ENCODE peak calls at places on chromosomes 13 and 19, in nine cellular contexts. One of them, this sample, is unnamed.

GRCh38 chr19:12093777-12094176 is 29.2 kb downstream of the ZNF844 start:
- DNase-seq in cardiac muscle cell: no peak
- DNase-seq in hepatocyte: no peak
- DNase-seq in breast epithelium: no peak
- DNase-seq in GM23338: no peak
- DNase-seq in dorsolateral prefrontal cortex: no peak
- DNase-seq in CD4-positive, CD25-positive, alpha-beta regulatory T cell: no peak
- DNase-seq in effector memory CD4-positive, alpha-beta T cell: no peak
- DNase-seq in pancreas: no peak
- DNase-seq in this sample: no peak

GRCh38 chr13:113125506-113126264 is 3.1 kb downstream of the F10 start:
- DNase-seq in cardiac muscle cell: no peak
- DNase-seq in hepatocyte: no peak
- DNase-seq in breast epithelium: peak; percentile 31
- DNase-seq in GM23338: no peak
- DNase-seq in dorsolateral prefrontal cortex: no peak
- DNase-seq in CD4-positive, CD25-positive, alpha-beta regulatory T cell: no peak
- DNase-seq in effector memory CD4-positive, alpha-beta T cell: no peak
- DNase-seq in pancreas: no peak
- DNase-seq in this sample: no peak

GRCh38 chr13:114122591-114123211 is 9.7 kb downstream of the RASA3 start:
- DNase-seq in cardiac muscle cell: no peak
- DNase-seq in hepatocyte: no peak
- DNase-seq in breast epithelium: no peak
- DNase-seq in GM23338: no peak
- DNase-seq in dorsolateral prefrontal cortex: no peak
- DNase-seq in CD4-positive, CD25-positive, alpha-beta regulatory T cell: no peak
- DNase-seq in effector memory CD4-positive, alpha-beta T cell: no peak
- DNase-seq in pancreas: no peak
- DNase-seq in this sample: no peak

GRCh38 chr13:70987043-70987442 is 878.8 kb upstream of the KLHL1 start:
- DNase-seq in cardiac muscle cell: no peak
- DNase-seq in hepatocyte: no peak
- DNase-seq in breast epithelium: no peak
- DNase-seq in GM23338: no peak
- DNase-seq in dorsolateral prefrontal cortex: no peak
- DNase-seq in CD4-positive, CD25-positive, alpha-beta regulatory T cell: no peak
- DNase-seq in effector memory CD4-positive, alpha-beta T cell: no peak
- DNase-seq in pancreas: no peak
- DNase-seq in this sample: no peak

GRCh38 chr19:40982594-40983101 is 8.4 kb upstream of the CYP2B6 start:
- DNase-seq in cardiac muscle cell: peak; percentile 24
- DNase-seq in hepatocyte: peak; percentile 41
- DNase-seq in breast epithelium: no peak
- DNase-seq in GM23338: peak; percentile 81
- DNase-seq in dorsolateral prefrontal cortex: peak; percentile 29
- DNase-seq in CD4-positive, CD25-positive, alpha-beta regulatory T cell: no peak
- DNase-seq in effector memory CD4-positive, alpha-beta T cell: no peak
- DNase-seq in pancreas: no peak
- DNase-seq in this sample: no peak

GRCh38 chr19:11168568-11168967 is 13.0 kb upstream of the SPC24 start:
- DNase-seq in cardiac muscle cell: peak; percentile 77
- DNase-seq in hepatocyte: no peak
- DNase-seq in breast epithelium: no peak
- DNase-seq in GM23338: no peak
- DNase-seq in dorsolateral prefrontal cortex: no peak
- DNase-seq in CD4-positive, CD25-positive, alpha-beta regulatory T cell: no peak
- DNase-seq in effector memory CD4-positive, alpha-beta T cell: no peak
- DNase-seq in pancreas: no peak
- DNase-seq in this sample: no peak

GRCh38 chr19:46372901-46373572 is 26.1 kb downstream of the PPP5C start:
- DNase-seq in cardiac muscle cell: peak; percentile 45
- DNase-seq in hepatocyte: no peak
- DNase-seq in breast epithelium: peak; percentile 52
- DNase-seq in GM23338: peak; percentile 74
- DNase-seq in dorsolateral prefrontal cortex: no peak
- DNase-seq in CD4-positive, CD25-positive, alpha-beta regulatory T cell: no peak
- DNase-seq in effector memory CD4-positive, alpha-beta T cell: no peak
- DNase-seq in pancreas: no peak
- DNase-seq in this sample: no peak

GRCh38 chr13:112926993-112927392 is 42.0 kb upstream of the MCF2L start:
- DNase-seq in cardiac muscle cell: no peak
- DNase-seq in hepatocyte: no peak
- DNase-seq in breast epithelium: no peak
- DNase-seq in GM23338: no peak
- DNase-seq in dorsolateral prefrontal cortex: no peak
- DNase-seq in CD4-positive, CD25-positive, alpha-beta regulatory T cell: no peak
- DNase-seq in effector memory CD4-positive, alpha-beta T cell: no peak
- DNase-seq in pancreas: no peak
- DNase-seq in this sample: no peak

GRCh38 chr13:111247552-111247951 is 72.9 kb upstream of the TEX29 start:
- DNase-seq in cardiac muscle cell: no peak
- DNase-seq in hepatocyte: no peak
- DNase-seq in breast epithelium: no peak
- DNase-seq in GM23338: no peak
- DNase-seq in dorsolateral prefrontal cortex: no peak
- DNase-seq in CD4-positive, CD25-positive, alpha-beta regulatory T cell: no peak
- DNase-seq in effector memory CD4-positive, alpha-beta T cell: no peak
- DNase-seq in pancreas: peak; percentile 67
- DNase-seq in this sample: no peak

GRCh38 chr19:47274891-47275865 is 493 bp downstream of the INAFM1 start:
- DNase-seq in cardiac muscle cell: peak; percentile 29
- DNase-seq in hepatocyte: no peak
- DNase-seq in breast epithelium: no peak
- DNase-seq in GM23338: peak; percentile 62
- DNase-seq in dorsolateral prefrontal cortex: no peak
- DNase-seq in CD4-positive, CD25-positive, alpha-beta regulatory T cell: no peak
- DNase-seq in effector memory CD4-positive, alpha-beta T cell: no peak
- DNase-seq in pancreas: peak; percentile 48
- DNase-seq in this sample: no peak

GRCh38 chr13:73220966-73221720 is 162.3 kb downstream of the KLF5 start:
- DNase-seq in cardiac muscle cell: no peak
- DNase-seq in hepatocyte: peak; percentile 73
- DNase-seq in breast epithelium: no peak
- DNase-seq in GM23338: no peak
- DNase-seq in dorsolateral prefrontal cortex: no peak
- DNase-seq in CD4-positive, CD25-positive, alpha-beta regulatory T cell: no peak
- DNase-seq in effector memory CD4-positive, alpha-beta T cell: no peak
- DNase-seq in pancreas: no peak
- DNase-seq in this sample: no peak

GRCh38 chr19:56079609-56080008 is 41.5 kb downstream of the ZNF787 start:
- DNase-seq in cardiac muscle cell: no peak
- DNase-seq in hepatocyte: no peak
- DNase-seq in breast epithelium: no peak
- DNase-seq in GM23338: no peak
- DNase-seq in dorsolateral prefrontal cortex: no peak
- DNase-seq in CD4-positive, CD25-positive, alpha-beta regulatory T cell: no peak
- DNase-seq in effector memory CD4-positive, alpha-beta T cell: no peak
- DNase-seq in pancreas: no peak
- DNase-seq in this sample: no peak

GRCh38 chr19:38596057-38596981 is 21.4 kb downstream of the MAP4K1 start:
- DNase-seq in cardiac muscle cell: peak; percentile 16
- DNase-seq in hepatocyte: peak; percentile 77
- DNase-seq in breast epithelium: no peak
- DNase-seq in GM23338: peak; percentile 98
- DNase-seq in dorsolateral prefrontal cortex: peak; percentile 34
- DNase-seq in CD4-positive, CD25-positive, alpha-beta regulatory T cell: peak; percentile 25
- DNase-seq in effector memory CD4-positive, alpha-beta T cell: no peak
- DNase-seq in pancreas: peak; percentile 70
- DNase-seq in this sample: no peak

DNA sequence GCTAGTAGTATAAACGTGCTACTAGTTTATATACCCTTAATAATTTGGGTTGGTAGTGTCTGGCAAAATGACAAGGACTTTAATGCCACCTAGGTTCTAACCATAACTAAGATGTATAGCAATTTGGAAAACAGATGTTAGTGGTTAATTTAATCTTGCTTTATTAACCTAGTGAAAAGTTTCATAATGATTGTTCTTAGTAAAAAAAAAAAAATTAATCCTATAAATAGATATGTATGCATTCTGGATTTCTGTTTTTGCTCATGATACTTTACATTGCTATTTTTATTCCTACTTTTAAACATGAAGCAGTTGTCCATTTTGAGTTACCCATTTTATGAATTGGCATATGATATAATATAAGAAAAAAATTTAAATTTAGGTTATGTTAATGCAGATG is 36.3 kb downstream of the DGKH start:
- DNase-seq in cardiac muscle cell: no peak
- DNase-seq in hepatocyte: no peak
- DNase-seq in breast epithelium: no peak
- DNase-seq in GM23338: no peak
- DNase-seq in dorsolateral prefrontal cortex: no peak
- DNase-seq in CD4-positive, CD25-positive, alpha-beta regulatory T cell: no peak
- DNase-seq in effector memory CD4-positive, alpha-beta T cell: no peak
- DNase-seq in pancreas: no peak
- DNase-seq in this sample: no peak
- H3K4me3 ChIP-seq in cardiac muscle cell: no peak overlapping the region
- H3K4me3 ChIP-seq in hepatocyte: no peak overlapping the region
- H3K4me3 ChIP-seq in breast epithelium: no peak overlapping the region
- H3K4me3 ChIP-seq in GM23338: no peak overlapping the region
- H3K4me3 ChIP-seq in dorsolateral prefrontal cortex: no peak overlapping the region
- H3K4me3 ChIP-seq in CD4-positive, CD25-positive, alpha-beta regulatory T cell: no peak overlapping the region
- H3K4me3 ChIP-seq in effector memory CD4-positive, alpha-beta T cell: no peak overlapping the region
- H3K4me3 ChIP-seq in pancreas: no peak overlapping the region
- H3K4me3 ChIP-seq in this sample: no peak overlapping the region

DNA sequence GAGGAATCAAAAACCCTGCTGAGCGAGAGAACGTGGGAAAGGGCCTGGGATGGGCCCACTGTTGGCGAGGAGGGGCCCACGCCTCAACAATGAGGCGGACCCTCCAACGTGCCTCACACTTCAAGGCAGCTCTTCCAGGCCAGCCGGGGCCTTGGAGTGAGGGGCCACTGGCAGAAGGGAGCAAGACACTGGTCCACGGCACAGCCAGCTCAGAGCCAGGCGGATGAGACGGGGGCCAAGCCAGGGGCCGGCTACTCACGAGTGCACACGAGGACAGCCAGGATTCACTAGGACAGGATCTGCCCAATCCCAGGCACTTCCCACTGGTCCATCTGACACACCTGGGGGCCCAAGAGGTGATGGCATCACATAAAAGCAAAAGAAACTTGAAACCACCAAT is 20.5 kb downstream of the ELL start:
- DNase-seq in cardiac muscle cell: no peak
- DNase-seq in hepatocyte: no peak
- DNase-seq in breast epithelium: no peak
- DNase-seq in GM23338: no peak
- DNase-seq in dorsolateral prefrontal cortex: no peak
- DNase-seq in CD4-positive, CD25-positive, alpha-beta regulatory T cell: no peak
- DNase-seq in effector memory CD4-positive, alpha-beta T cell: no peak
- DNase-seq in pancreas: no peak
- DNase-seq in this sample: no peak
- H3K27ac ChIP-seq in cardiac muscle cell: no peak overlapping the region
- H3K27ac ChIP-seq in hepatocyte: no peak overlapping the region
- H3K27ac ChIP-seq in breast epithelium: peak overlapping the region; percentile 65
- H3K27ac ChIP-seq in GM23338: no peak overlapping the region
- H3K27ac ChIP-seq in dorsolateral prefrontal cortex: peak overlapping the region; percentile 54
- H3K27ac ChIP-seq in CD4-positive, CD25-positive, alpha-beta regulatory T cell: no peak overlapping the region
- H3K27ac ChIP-seq in effector memory CD4-positive, alpha-beta T cell: no peak overlapping the region
- H3K27ac ChIP-seq in pancreas: no peak overlapping the region
- H3K27ac ChIP-seq in this sample: no peak overlapping the region

GRCh38 chr19:7871280-7871529 is 3.0 kb downstream of the PRR36 start:
- DNase-seq in cardiac muscle cell: no peak
- DNase-seq in hepatocyte: no peak
- DNase-seq in breast epithelium: no peak
- DNase-seq in GM23338: peak; percentile 88
- DNase-seq in dorsolateral prefrontal cortex: no peak
- DNase-seq in CD4-positive, CD25-positive, alpha-beta regulatory T cell: no peak
- DNase-seq in effector memory CD4-positive, alpha-beta T cell: no peak
- DNase-seq in pancreas: no peak
- DNase-seq in this sample: no peak
- H3K4me3 ChIP-seq in cardiac muscle cell: no peak overlapping the region
- H3K4me3 ChIP-seq in hepatocyte: no peak overlapping the region
- H3K4me3 ChIP-seq in breast epithelium: peak overlapping the region; percentile 36
- H3K4me3 ChIP-seq in GM23338: peak overlapping the region; percentile 13
- H3K4me3 ChIP-seq in dorsolateral prefrontal cortex: no peak overlapping the region
- H3K4me3 ChIP-seq in CD4-positive, CD25-positive, alpha-beta regulatory T cell: no peak overlapping the region
- H3K4me3 ChIP-seq in effector memory CD4-positive, alpha-beta T cell: no peak overlapping the region
- H3K4me3 ChIP-seq in pancreas: no peak overlapping the region
- H3K4me3 ChIP-seq in this sample: no peak overlapping the region

GRCh38 chr19:48395170-48395455 is 1.6 kb downstream of the GRIN2D start:
- DNase-seq in cardiac muscle cell: no peak
- DNase-seq in hepatocyte: no peak
- DNase-seq in breast epithelium: no peak
- DNase-seq in GM23338: peak; percentile 68
- DNase-seq in dorsolateral prefrontal cortex: no peak
- DNase-seq in CD4-positive, CD25-positive, alpha-beta regulatory T cell: no peak
- DNase-seq in effector memory CD4-positive, alpha-beta T cell: no peak
- DNase-seq in pancreas: no peak
- DNase-seq in this sample: no peak

GRCh38 chr19:48393559-48394330 is at the start of gene GRIN2D:
- DNase-seq in cardiac muscle cell: peak; percentile 47
- DNase-seq in hepatocyte: peak; percentile 64
- DNase-seq in breast epithelium: no peak
- DNase-seq in GM23338: peak; percentile 65
- DNase-seq in dorsolateral prefrontal cortex: no peak
- DNase-seq in CD4-positive, CD25-positive, alpha-beta regulatory T cell: no peak
- DNase-seq in effector memory CD4-positive, alpha-beta T cell: no peak
- DNase-seq in pancreas: no peak
- DNase-seq in this sample: peak; percentile 19

GRCh38 chr19:48391100-48392005 is at the start of gene KDELR1:
- DNase-seq in cardiac muscle cell: peak; percentile 78
- DNase-seq in hepatocyte: peak; percentile 93
- DNase-seq in breast epithelium: peak; percentile 78
- DNase-seq in GM23338: peak; percentile 76
- DNase-seq in dorsolateral prefrontal cortex: peak; percentile 78
- DNase-seq in CD4-positive, CD25-positive, alpha-beta regulatory T cell: peak; percentile 68
- DNase-seq in effector memory CD4-positive, alpha-beta T cell: peak; percentile 57
- DNase-seq in pancreas: peak; percentile 71
- DNase-seq in this sample: peak; percentile 79

GRCh38 chr19:48394331-48395169 is 1.1 kb downstream of the GRIN2D start:
- DNase-seq in cardiac muscle cell: no peak
- DNase-seq in hepatocyte: no peak
- DNase-seq in breast epithelium: no peak
- DNase-seq in GM23338: peak; percentile 50
- DNase-seq in dorsolateral prefrontal cortex: no peak
- DNase-seq in CD4-positive, CD25-positive, alpha-beta regulatory T cell: no peak
- DNase-seq in effector memory CD4-positive, alpha-beta T cell: no peak
- DNase-seq in pancreas: no peak
- DNase-seq in this sample: no peak

DNA sequence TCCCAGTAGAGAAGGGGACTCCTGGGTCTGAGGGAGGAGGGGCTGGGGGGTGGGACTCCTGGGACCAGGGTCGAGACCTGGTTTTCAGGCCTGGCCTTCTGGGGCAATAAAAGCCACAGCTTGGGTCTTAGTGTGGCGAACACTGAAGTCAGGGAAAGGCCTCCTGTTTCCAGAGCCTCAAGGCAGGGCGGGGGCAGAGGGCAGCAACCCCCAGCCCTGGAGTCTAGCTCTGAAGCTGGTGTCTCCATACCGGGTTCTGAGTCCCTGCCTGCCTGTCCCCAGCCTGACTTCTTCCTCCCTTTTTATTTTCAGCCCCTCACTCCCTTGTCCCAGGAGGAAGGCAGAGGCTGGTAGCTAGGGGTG is 291 bp upstream of the GRIN2D start:
- DNase-seq in cardiac muscle cell: no peak
- DNase-seq in hepatocyte: no peak
- DNase-seq in breast epithelium: no peak
- DNase-seq in GM23338: peak; percentile 42
- DNase-seq in dorsolateral prefrontal cortex: no peak
- DNase-seq in CD4-positive, CD25-positive, alpha-beta regulatory T cell: no peak
- DNase-seq in effector memory CD4-positive, alpha-beta T cell: no peak
- DNase-seq in pancreas: no peak
- DNase-seq in this sample: no peak
- H3K27ac ChIP-seq in cardiac muscle cell: no peak overlapping the region
- H3K27ac ChIP-seq in hepatocyte: no peak overlapping the region
- H3K27ac ChIP-seq in breast epithelium: peak overlapping the region; percentile 1
- H3K27ac ChIP-seq in GM23338: no peak overlapping the region
- H3K27ac ChIP-seq in dorsolateral prefrontal cortex: peak overlapping the region; percentile 39
- H3K27ac ChIP-seq in CD4-positive, CD25-positive, alpha-beta regulatory T cell: no peak overlapping the region
- H3K27ac ChIP-seq in effector memory CD4-positive, alpha-beta T cell: no peak overlapping the region
- H3K27ac ChIP-seq in pancreas: no peak overlapping the region
- H3K27ac ChIP-seq in this sample: no peak overlapping the region

GRCh38 chr19:29944415-29945012 is 2.5 kb downstream of the URI1 start:
- DNase-seq in cardiac muscle cell: no peak
- DNase-seq in hepatocyte: no peak
- DNase-seq in breast epithelium: no peak
- DNase-seq in GM23338: no peak
- DNase-seq in dorsolateral prefrontal cortex: no peak
- DNase-seq in CD4-positive, CD25-positive, alpha-beta regulatory T cell: no peak
- DNase-seq in effector memory CD4-positive, alpha-beta T cell: no peak
- DNase-seq in pancreas: no peak
- DNase-seq in this sample: no peak
- H3K4me3 ChIP-seq in cardiac muscle cell: no peak overlapping the region
- H3K4me3 ChIP-seq in hepatocyte: no peak overlapping the region
- H3K4me3 ChIP-seq in breast epithelium: peak overlapping the region; percentile 0
- H3K4me3 ChIP-seq in GM23338: no peak overlapping the region
- H3K4me3 ChIP-seq in dorsolateral prefrontal cortex: no peak overlapping the region
- H3K4me3 ChIP-seq in CD4-positive, CD25-positive, alpha-beta regulatory T cell: peak overlapping the region; percentile 65
- H3K4me3 ChIP-seq in effector memory CD4-positive, alpha-beta T cell: no peak overlapping the region
- H3K4me3 ChIP-seq in pancreas: no peak overlapping the region
- H3K4me3 ChIP-seq in this sample: no peak overlapping the region